ENCODE peak calls at places on chromosome 6, in seven cellular contexts. One of them, this sample, is unnamed.

GRCh38 chr6:3888153-3888957 is 39.2 kb downstream of the FAM50B start:
- DNase-seq in cardiac fibroblast: peak
- DNase-seq in NCI-H1694: no peak
- DNase-seq in NCI-H774: no peak
- DNase-seq in T-cell: no peak
- DNase-seq in esophagus squamous epithelium: no peak
- DNase-seq in stimulated activated CD4-positive, alpha-beta T cell treated with anti-CD3 and anti-CD28 coated beads, Interleukin-15, amount 100 ng/mL, for 24 hours: no peak
- DNase-seq in this sample: no peak

GRCh38 chr6:131199568-131200272 is 64.5 kb downstream of the AKAP7 start:
- DNase-seq in cardiac fibroblast: peak
- DNase-seq in NCI-H1694: no peak
- DNase-seq in esophagus squamous epithelium: no peak
- DNase-seq in NCI-H774: peak
- DNase-seq in stimulated activated CD4-positive, alpha-beta T cell treated with anti-CD3 and anti-CD28 coated beads, Interleukin-15, amount 100 ng/mL, for 24 hours: peak
- DNase-seq in T-cell: peak
- DNase-seq in this sample: peak

GRCh38 chr6:30000156-30000791 is 57.9 kb downstream of the HLA-A start:
- DNase-seq in stimulated activated CD4-positive, alpha-beta T cell treated with anti-CD3 and anti-CD28 coated beads, Interleukin-15, amount 100 ng/mL, for 24 hours: no peak
- DNase-seq in NCI-H1694: no peak
- DNase-seq in NCI-H774: no peak
- DNase-seq in cardiac fibroblast: no peak
- DNase-seq in esophagus squamous epithelium: no peak
- DNase-seq in T-cell: no peak
- DNase-seq in this sample: no peak

GRCh38 chr6:106574729-106575458 is 54.4 kb downstream of the RTN4IP1 start:
- DNase-seq in esophagus squamous epithelium: no peak
- DNase-seq in T-cell: no peak
- DNase-seq in NCI-H1694: no peak
- DNase-seq in NCI-H774: peak
- DNase-seq in stimulated activated CD4-positive, alpha-beta T cell treated with anti-CD3 and anti-CD28 coated beads, Interleukin-15, amount 100 ng/mL, for 24 hours: no peak
- DNase-seq in cardiac fibroblast: peak
- DNase-seq in this sample: no peak

GRCh38 chr6:139147628-139148027 is 12.7 kb downstream of the HECA start:
- DNase-seq in cardiac fibroblast: no peak
- DNase-seq in NCI-H774: no peak
- DNase-seq in NCI-H1694: no peak
- DNase-seq in stimulated activated CD4-positive, alpha-beta T cell treated with anti-CD3 and anti-CD28 coated beads, Interleukin-15, amount 100 ng/mL, for 24 hours: no peak
- DNase-seq in T-cell: no peak
- DNase-seq in esophagus squamous epithelium: no peak
- DNase-seq in this sample: no peak

GRCh38 chr6:108492131-108492766 is 68.5 kb upstream of the FOXO3 start:
- DNase-seq in stimulated activated CD4-positive, alpha-beta T cell treated with anti-CD3 and anti-CD28 coated beads, Interleukin-15, amount 100 ng/mL, for 24 hours: no peak
- DNase-seq in esophagus squamous epithelium: no peak
- DNase-seq in NCI-H774: peak
- DNase-seq in NCI-H1694: no peak
- DNase-seq in cardiac fibroblast: peak
- DNase-seq in T-cell: no peak
- DNase-seq in this sample: no peak

GRCh38 chr6:35146453-35146852 is 5.3 kb upstream of the TCP11 start:
- DNase-seq in T-cell: no peak
- DNase-seq in NCI-H774: peak
- DNase-seq in cardiac fibroblast: peak
- DNase-seq in stimulated activated CD4-positive, alpha-beta T cell treated with anti-CD3 and anti-CD28 coated beads, Interleukin-15, amount 100 ng/mL, for 24 hours: peak
- DNase-seq in NCI-H1694: no peak
- DNase-seq in esophagus squamous epithelium: no peak
- DNase-seq in this sample: no peak

GRCh38 chr6:32167761-32168262 is 3.4 kb downstream of the EGFL8 start:
- DNase-seq in cardiac fibroblast: no peak
- DNase-seq in NCI-H774: no peak
- DNase-seq in stimulated activated CD4-positive, alpha-beta T cell treated with anti-CD3 and anti-CD28 coated beads, Interleukin-15, amount 100 ng/mL, for 24 hours: no peak
- DNase-seq in T-cell: no peak
- DNase-seq in esophagus squamous epithelium: no peak
- DNase-seq in NCI-H1694: no peak
- DNase-seq in this sample: no peak

GRCh38 chr6:111712398-111712797 is 106.7 kb upstream of the TRAF3IP2 start:
- DNase-seq in cardiac fibroblast: peak
- DNase-seq in NCI-H1694: no peak
- DNase-seq in esophagus squamous epithelium: no peak
- DNase-seq in NCI-H774: no peak
- DNase-seq in stimulated activated CD4-positive, alpha-beta T cell treated with anti-CD3 and anti-CD28 coated beads, Interleukin-15, amount 100 ng/mL, for 24 hours: no peak
- DNase-seq in T-cell: peak
- DNase-seq in this sample: no peak

GRCh38 chr6:143232849-143233248 is 172.2 kb downstream of the AIG1 start:
- DNase-seq in stimulated activated CD4-positive, alpha-beta T cell treated with anti-CD3 and anti-CD28 coated beads, Interleukin-15, amount 100 ng/mL, for 24 hours: peak
- DNase-seq in T-cell: no peak
- DNase-seq in NCI-H774: no peak
- DNase-seq in esophagus squamous epithelium: no peak
- DNase-seq in cardiac fibroblast: peak
- DNase-seq in NCI-H1694: peak
- DNase-seq in this sample: no peak

GRCh38 chr6:70310063-70310694 is 7.3 kb upstream of the COL9A1 start:
- DNase-seq in T-cell: no peak
- DNase-seq in cardiac fibroblast: peak
- DNase-seq in NCI-H774: peak
- DNase-seq in esophagus squamous epithelium: no peak
- DNase-seq in stimulated activated CD4-positive, alpha-beta T cell treated with anti-CD3 and anti-CD28 coated beads, Interleukin-15, amount 100 ng/mL, for 24 hours: no peak
- DNase-seq in NCI-H1694: peak
- DNase-seq in this sample: no peak

GRCh38 chr6:100255701-100256100 is 209.0 kb downstream of the SIM1 start:
- DNase-seq in NCI-H1694: no peak
- DNase-seq in esophagus squamous epithelium: no peak
- DNase-seq in stimulated activated CD4-positive, alpha-beta T cell treated with anti-CD3 and anti-CD28 coated beads, Interleukin-15, amount 100 ng/mL, for 24 hours: no peak
- DNase-seq in T-cell: no peak
- DNase-seq in cardiac fibroblast: no peak
- DNase-seq in NCI-H774: no peak
- DNase-seq in this sample: no peak

GRCh38 chr6:42251911-42252637 is 34.4 kb upstream of the MRPS10 start:
- DNase-seq in cardiac fibroblast: peak
- DNase-seq in T-cell: no peak
- DNase-seq in NCI-H774: no peak
- DNase-seq in NCI-H1694: peak
- DNase-seq in stimulated activated CD4-positive, alpha-beta T cell treated with anti-CD3 and anti-CD28 coated beads, Interleukin-15, amount 100 ng/mL, for 24 hours: no peak
- DNase-seq in esophagus squamous epithelium: no peak
- DNase-seq in this sample: no peak

GRCh38 chr6:24910850-24911712 is 24.7 kb downstream of the RIPOR2 start:
- DNase-seq in stimulated activated CD4-positive, alpha-beta T cell treated with anti-CD3 and anti-CD28 coated beads, Interleukin-15, amount 100 ng/mL, for 24 hours: peak
- DNase-seq in NCI-H1694: peak
- DNase-seq in esophagus squamous epithelium: no peak
- DNase-seq in NCI-H774: peak
- DNase-seq in cardiac fibroblast: peak
- DNase-seq in T-cell: no peak
- DNase-seq in this sample: no peak

GRCh38 chr6:31575335-31575901 is at the start of gene TNF:
- DNase-seq in T-cell: peak
- DNase-seq in stimulated activated CD4-positive, alpha-beta T cell treated with anti-CD3 and anti-CD28 coated beads, Interleukin-15, amount 100 ng/mL, for 24 hours: peak
- DNase-seq in esophagus squamous epithelium: no peak
- DNase-seq in NCI-H1694: no peak
- DNase-seq in cardiac fibroblast: no peak
- DNase-seq in NCI-H774: no peak
- DNase-seq in this sample: peak

GRCh38 chr6:165439928-165440554 is 130.6 kb upstream of the C6orf118 start:
- DNase-seq in NCI-H1694: peak
- DNase-seq in stimulated activated CD4-positive, alpha-beta T cell treated with anti-CD3 and anti-CD28 coated beads, Interleukin-15, amount 100 ng/mL, for 24 hours: no peak
- DNase-seq in T-cell: no peak
- DNase-seq in esophagus squamous epithelium: no peak
- DNase-seq in NCI-H774: peak
- DNase-seq in cardiac fibroblast: peak
- DNase-seq in this sample: no peak

GRCh38 chr6:27053738-27054137 is 193.8 kb upstream of the PRSS16 start:
- DNase-seq in stimulated activated CD4-positive, alpha-beta T cell treated with anti-CD3 and anti-CD28 coated beads, Interleukin-15, amount 100 ng/mL, for 24 hours: no peak
- DNase-seq in esophagus squamous epithelium: no peak
- DNase-seq in NCI-H1694: no peak
- DNase-seq in T-cell: no peak
- DNase-seq in NCI-H774: no peak
- DNase-seq in cardiac fibroblast: no peak
- DNase-seq in this sample: no peak

GRCh38 chr6:53702316-53702715 is 36.8 kb upstream of the KLHL31 start:
- DNase-seq in NCI-H1694: no peak
- DNase-seq in stimulated activated CD4-positive, alpha-beta T cell treated with anti-CD3 and anti-CD28 coated beads, Interleukin-15, amount 100 ng/mL, for 24 hours: no peak
- DNase-seq in T-cell: no peak
- DNase-seq in NCI-H774: no peak
- DNase-seq in esophagus squamous epithelium: no peak
- DNase-seq in cardiac fibroblast: no peak
- DNase-seq in this sample: no peak

GRCh38 chr6:93418448-93419303 is 683 bp downstream of the EPHA7 start:
- DNase-seq in esophagus squamous epithelium: no peak
- DNase-seq in NCI-H774: peak
- DNase-seq in cardiac fibroblast: peak
- DNase-seq in stimulated activated CD4-positive, alpha-beta T cell treated with anti-CD3 and anti-CD28 coated beads, Interleukin-15, amount 100 ng/mL, for 24 hours: peak
- DNase-seq in NCI-H1694: peak
- DNase-seq in T-cell: no peak
- DNase-seq in this sample: no peak

GRCh38 chr6:168616807-168617756 is 176.1 kb downstream of the SMOC2 start:
- DNase-seq in NCI-H774: peak
- DNase-seq in NCI-H1694: no peak
- DNase-seq in T-cell: no peak
- DNase-seq in cardiac fibroblast: peak
- DNase-seq in stimulated activated CD4-positive, alpha-beta T cell treated with anti-CD3 and anti-CD28 coated beads, Interleukin-15, amount 100 ng/mL, for 24 hours: no peak
- DNase-seq in esophagus squamous epithelium: no peak
- DNase-seq in this sample: no peak

GRCh38 chr6:107533415-107534059 is 43.6 kb downstream of the SOBP start:
- DNase-seq in esophagus squamous epithelium: no peak
- DNase-seq in NCI-H774: no peak
- DNase-seq in cardiac fibroblast: no peak
- DNase-seq in stimulated activated CD4-positive, alpha-beta T cell treated with anti-CD3 and anti-CD28 coated beads, Interleukin-15, amount 100 ng/mL, for 24 hours: no peak
- DNase-seq in T-cell: no peak
- DNase-seq in NCI-H1694: no peak
- DNase-seq in this sample: no peak

GRCh38 chr6:168157272-168158007 is 78.4 kb upstream of the FRMD1 start:
- DNase-seq in T-cell: no peak
- DNase-seq in esophagus squamous epithelium: no peak
- DNase-seq in NCI-H1694: no peak
- DNase-seq in NCI-H774: no peak
- DNase-seq in cardiac fibroblast: peak
- DNase-seq in stimulated activated CD4-positive, alpha-beta T cell treated with anti-CD3 and anti-CD28 coated beads, Interleukin-15, amount 100 ng/mL, for 24 hours: no peak
- DNase-seq in this sample: no peak

GRCh38 chr6:89794324-89794723 is 25.3 kb downstream of the MDN1 start:
- DNase-seq in NCI-H1694: no peak
- DNase-seq in T-cell: peak
- DNase-seq in cardiac fibroblast: no peak
- DNase-seq in NCI-H774: no peak
- DNase-seq in stimulated activated CD4-positive, alpha-beta T cell treated with anti-CD3 and anti-CD28 coated beads, Interleukin-15, amount 100 ng/mL, for 24 hours: peak
- DNase-seq in esophagus squamous epithelium: no peak
- DNase-seq in this sample: no peak